ENCODE peak calls at places on chromosomes 13 and 19, in four cellular contexts. B, J, S and W are unnamed samples.

GRCh38 chr19:48490980-48491792 is 20.4 kb downstream of the LMTK3 start:
- DNase-seq in B (no peak), J (no peak), S (peak), W (peak)

GRCh38 chr13:37869756-37870488 is at the start of gene TRPC4:
- DNase-seq in B (no peak), J (peak), S (peak), W (peak)

GRCh38 chr19:46951236-46951986 is 68.2 kb upstream of the NPAS1 start:
- DNase-seq in B (no peak), J (peak), S (no peak), W (no peak)

GRCh38 chr19:14611051-14611450 is 28.2 kb downstream of the CLEC17A start:
- DNase-seq in B (no peak), J (no peak), S (no peak), W (no peak)

GRCh38 chr19:47284324-47284899 is 9.7 kb downstream of the INAFM1 start:
- DNase-seq in B (no peak), J (peak), S (peak), W (no peak)

GRCh38 chr13:31073859-31074718 is 87.6 kb downstream of the HSPH1 start:
- DNase-seq in B (peak), J (no peak), S (no peak), W (no peak)

GRCh38 chr13:110682746-110683145 is 23.2 kb downstream of the CARS2 start:
- DNase-seq in B (no peak), J (no peak), S (no peak), W (no peak)

GRCh38 chr19:36257512-36257876 is 42.6 kb downstream of the ZNF146 start:
- DNase-seq in B (no peak), J (no peak), S (no peak), W (peak)

GRCh38 chr13:49935171-49936084 is 712 bp downstream of the SPRYD7 start:
- DNase-seq in B (no peak), J (peak), S (peak), W (peak)

GRCh38 chr19:13883665-13884064 is 6.7 kb downstream of the NANOS3 start:
- DNase-seq in B (no peak), J (no peak), S (peak), W (peak)

GRCh38 chr13:112887557-112887991 is 81.4 kb upstream of the MCF2L start:
- DNase-seq in B (no peak), J (no peak), S (no peak), W (no peak)
- TF ChIP-seq ESRRA in B (no peak), J (no peak), S (no peak), W (no peak)

GRCh38 chr13:98828614-98829013 is 76.1 kb upstream of the SLC15A1 start:
- DNase-seq in B (no peak), J (no peak), S (no peak), W (no peak)

GRCh38 chr13:98825659-98826058 is 73.2 kb upstream of the SLC15A1 start:
- DNase-seq in B (no peak), J (no peak), S (no peak), W (peak)

GRCh38 chr13:98826156-98826555 is 73.7 kb upstream of the SLC15A1 start:
- DNase-seq in B (no peak), J (no peak), S (no peak), W (no peak)

GRCh38 chr13:98829541-98829940 is 77.1 kb upstream of the SLC15A1 start:
- DNase-seq in B (no peak), J (no peak), S (no peak), W (no peak)

DNA sequence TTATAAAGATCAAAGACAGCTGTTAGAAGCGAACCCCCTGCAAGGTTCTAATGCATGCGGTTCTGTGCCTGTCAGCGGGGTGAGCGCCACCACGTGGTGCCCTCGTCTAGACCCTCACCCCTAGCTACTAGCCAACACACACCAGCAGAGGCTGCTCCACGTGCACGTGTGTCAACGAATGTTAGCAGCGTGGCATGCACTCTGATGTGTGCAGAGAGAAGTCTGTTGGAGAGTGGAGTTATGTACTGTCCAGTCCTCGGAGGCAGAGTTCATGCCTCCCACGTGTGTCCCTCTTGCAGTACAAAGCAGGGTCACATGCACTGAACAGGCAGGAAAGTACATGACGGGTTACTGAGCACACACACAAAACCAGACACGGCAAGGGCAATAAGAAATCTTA is 75.0 kb upstream of the SLC15A1 start:
- DNase-seq in B (no peak), J (no peak), S (no peak), W (peak)
- TF ChIP-seq ATF3 in B (no peak), J (no peak), S (no peak), W (no peak)

DNA sequence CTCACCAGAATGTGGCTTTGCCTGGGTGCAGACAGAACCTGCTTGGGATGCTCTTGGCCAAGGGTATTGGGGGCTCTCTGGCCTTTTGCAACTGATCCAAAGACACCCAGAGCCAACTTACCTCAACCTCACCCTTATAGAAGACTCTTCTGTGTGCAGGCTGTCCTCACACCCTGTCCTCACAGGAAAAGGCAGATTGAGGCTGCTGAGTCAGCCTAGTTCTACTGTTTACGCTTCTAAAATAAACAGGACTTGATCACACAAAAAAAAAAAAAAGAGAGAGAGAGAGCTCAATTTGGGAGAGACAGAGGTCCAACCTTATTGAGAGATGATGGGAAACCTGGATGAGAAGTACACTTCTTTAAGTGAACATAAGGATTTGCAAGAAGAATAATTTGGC is 26.7 kb downstream of the MRPL57 start:
- DNase-seq in B (no peak), J (peak), S (no peak), W (no peak)
- TF ChIP-seq ESRRA in B (no peak), J (no peak), S (no peak), W (no peak)

GRCh38 chr13:113763254-113763653 is 4.2 kb downstream of the TMEM255B start:
- DNase-seq in B (no peak), J (no peak), S (no peak), W (no peak)

GRCh38 chr13:113764793-113765190 is 5.8 kb downstream of the TMEM255B start:
- DNase-seq in B (no peak), J (no peak), S (no peak), W (no peak)

GRCh38 chr13:113762538-113762937 is 3.5 kb downstream of the TMEM255B start:
- DNase-seq in B (no peak), J (no peak), S (no peak), W (no peak)

GRCh38 chr13:113765241-113765910 is 6.3 kb downstream of the TMEM255B start:
- DNase-seq in B (no peak), J (no peak), S (peak), W (no peak)

DNA sequence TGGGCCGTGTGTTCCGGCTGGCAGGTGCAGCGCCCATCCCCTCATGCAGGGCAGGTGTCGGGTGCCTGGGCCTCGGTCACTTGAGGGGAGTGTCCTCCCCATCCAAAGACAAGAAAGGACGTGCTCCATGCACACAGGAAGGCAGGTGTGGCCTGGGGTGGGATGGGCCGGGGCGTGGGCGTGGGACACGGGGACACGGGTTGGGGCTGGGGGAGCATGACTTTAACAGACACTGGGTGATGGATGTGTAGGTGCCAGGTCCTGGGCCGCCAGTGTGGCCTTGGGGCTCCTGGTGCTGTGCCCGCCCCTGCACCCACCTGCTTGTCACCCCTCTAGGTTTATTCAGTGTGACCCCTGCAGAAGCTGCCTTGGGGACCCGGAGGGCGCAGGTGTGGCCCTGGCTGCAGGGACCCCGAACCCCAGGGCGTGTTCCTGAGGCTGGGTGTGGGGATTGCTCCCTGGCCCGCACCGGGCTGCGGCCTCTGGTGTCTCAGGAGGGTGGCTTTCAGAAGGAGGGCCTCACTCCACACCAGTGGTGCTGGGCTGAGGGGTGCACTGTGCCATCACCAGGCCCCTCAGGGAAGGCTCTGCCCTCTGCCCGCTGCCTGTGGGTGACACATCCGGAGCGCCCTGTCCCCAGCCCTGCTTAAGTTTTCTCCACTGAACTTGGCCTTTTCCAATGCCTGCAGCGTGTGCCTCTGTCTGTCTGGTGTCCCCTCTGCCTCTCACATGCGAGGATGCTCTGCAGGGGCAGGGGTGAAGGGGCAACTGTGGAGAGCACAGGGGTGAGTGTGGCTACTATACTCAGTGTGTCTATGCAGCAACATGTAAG is 5.2 kb downstream of the TMEM255B start:
- DNase-seq in B (no peak), J (no peak), S (no peak), W (no peak)
- TF ChIP-seq ATF3 in B (no peak), J (no peak), S (no peak), W (no peak)

GRCh38 chr13:112714366-112714765 is 24.5 kb downstream of the ATP11A start:
- DNase-seq in B (no peak), J (no peak), S (no peak), W (peak)

GRCh38 chr13:112711528-112712265 is 21.9 kb downstream of the ATP11A start:
- DNase-seq in B (no peak), J (peak), S (peak), W (peak)

GRCh38 chr13:112714772-112715569 is 25.1 kb downstream of the ATP11A start:
- DNase-seq in B (no peak), J (peak), S (no peak), W (peak)

GRCh38 chr13:112712451-112712881 is 22.6 kb downstream of the ATP11A start:
- DNase-seq in B (no peak), J (no peak), S (no peak), W (no peak)

DNA sequence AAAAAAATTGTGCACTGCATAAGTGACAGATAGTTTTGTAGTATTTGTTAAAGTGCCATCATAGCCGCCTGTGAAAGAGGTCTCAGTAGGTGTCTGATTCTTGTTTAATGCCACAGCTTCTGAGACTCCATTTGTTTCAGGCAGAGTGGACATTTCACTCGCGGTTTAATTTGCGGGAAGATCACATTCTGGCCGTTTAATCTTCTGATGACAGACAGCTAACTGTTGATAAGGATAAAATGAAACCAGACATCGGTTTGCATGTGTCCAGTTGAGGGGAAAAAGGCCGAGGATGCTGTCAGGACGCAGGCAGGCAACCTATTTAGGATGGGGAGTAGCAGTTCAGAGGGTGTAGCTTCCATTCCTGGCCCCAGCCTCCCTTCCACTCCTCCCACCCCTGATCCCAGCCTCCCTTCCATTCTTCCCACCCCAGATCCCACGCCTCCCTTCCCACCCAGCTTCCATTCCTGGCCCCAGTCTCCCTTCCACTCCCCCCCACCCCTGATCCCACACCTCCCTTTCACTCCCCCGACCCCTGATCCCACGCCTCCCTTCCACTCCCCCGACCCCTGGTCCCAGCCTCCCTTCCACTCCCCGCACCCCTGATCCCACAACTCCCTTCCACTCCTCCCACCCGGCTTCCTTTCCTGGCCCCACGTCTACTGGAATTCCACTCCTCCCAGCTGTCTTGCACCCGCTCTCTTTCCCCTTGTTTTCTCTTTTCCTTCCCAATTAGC is 23.8 kb downstream of the ATP11A start:
- DNase-seq in B (no peak), J (no peak), S (peak), W (peak)
- TF ChIP-seq ESRRA in B (no peak), J (no peak), S (no peak), W (no peak)

DNA sequence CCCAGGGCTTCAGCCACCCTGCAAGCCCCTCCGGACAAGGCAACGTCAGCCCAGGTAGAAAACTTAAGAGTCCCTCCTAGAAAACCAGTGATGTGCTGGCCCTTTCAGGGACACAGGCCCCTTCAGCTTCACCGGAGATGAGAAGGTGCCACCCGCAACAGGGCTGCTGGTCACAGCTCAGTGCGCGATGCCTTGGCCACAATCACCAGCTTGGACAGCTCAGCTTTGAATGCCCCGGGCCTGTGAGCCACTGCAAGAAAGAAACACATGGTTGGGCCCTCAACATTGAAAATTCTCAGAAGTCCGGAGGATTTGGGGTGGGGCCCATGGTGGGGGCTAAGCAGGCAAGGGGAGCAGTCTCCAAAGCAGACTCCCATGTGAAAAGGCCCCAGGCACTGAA is 12.3 kb downstream of the MYDGF start:
- DNase-seq in B (no peak), J (no peak), S (no peak), W (no peak)
- TF ChIP-seq ATF3 in B (no peak), J (no peak), S (no peak), W (no peak)

DNA sequence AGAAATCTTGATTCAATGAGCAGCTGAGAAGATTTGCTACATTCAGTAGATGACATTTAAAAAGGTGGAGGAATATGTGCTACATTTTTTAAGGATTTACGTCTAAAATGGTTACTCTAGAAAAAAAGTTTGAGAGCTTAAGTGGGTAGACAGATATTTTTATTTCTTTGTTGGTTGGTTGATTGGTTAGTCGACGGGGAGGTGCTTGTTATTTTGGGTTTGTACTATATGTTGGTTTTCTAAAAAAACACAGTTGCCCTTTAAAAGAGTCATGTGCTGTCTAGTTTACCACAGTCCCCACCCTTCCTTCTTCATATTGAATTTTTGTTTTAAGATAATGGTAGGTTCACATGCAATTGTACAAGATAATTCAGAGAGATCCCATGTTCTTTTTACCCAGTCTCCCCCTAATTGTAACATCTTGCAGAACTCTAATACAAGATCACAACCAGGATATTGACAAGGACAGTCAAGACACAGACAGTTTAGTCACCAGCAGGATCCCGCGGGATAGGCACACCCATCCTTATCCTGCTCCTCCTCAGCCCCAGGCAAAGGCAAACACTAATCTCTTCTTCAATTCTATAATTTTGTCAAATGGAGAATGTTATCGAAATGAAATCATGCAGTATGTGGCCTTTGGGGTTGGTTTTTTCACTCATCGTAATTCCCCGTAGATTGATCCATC is 171.4 kb downstream of the FOXO1 start:
- DNase-seq in B (no peak), J (no peak), S (no peak), W (no peak)
- TF ChIP-seq ESRRA in B (no peak), J (no peak), S (no peak), W (no peak)

DNA sequence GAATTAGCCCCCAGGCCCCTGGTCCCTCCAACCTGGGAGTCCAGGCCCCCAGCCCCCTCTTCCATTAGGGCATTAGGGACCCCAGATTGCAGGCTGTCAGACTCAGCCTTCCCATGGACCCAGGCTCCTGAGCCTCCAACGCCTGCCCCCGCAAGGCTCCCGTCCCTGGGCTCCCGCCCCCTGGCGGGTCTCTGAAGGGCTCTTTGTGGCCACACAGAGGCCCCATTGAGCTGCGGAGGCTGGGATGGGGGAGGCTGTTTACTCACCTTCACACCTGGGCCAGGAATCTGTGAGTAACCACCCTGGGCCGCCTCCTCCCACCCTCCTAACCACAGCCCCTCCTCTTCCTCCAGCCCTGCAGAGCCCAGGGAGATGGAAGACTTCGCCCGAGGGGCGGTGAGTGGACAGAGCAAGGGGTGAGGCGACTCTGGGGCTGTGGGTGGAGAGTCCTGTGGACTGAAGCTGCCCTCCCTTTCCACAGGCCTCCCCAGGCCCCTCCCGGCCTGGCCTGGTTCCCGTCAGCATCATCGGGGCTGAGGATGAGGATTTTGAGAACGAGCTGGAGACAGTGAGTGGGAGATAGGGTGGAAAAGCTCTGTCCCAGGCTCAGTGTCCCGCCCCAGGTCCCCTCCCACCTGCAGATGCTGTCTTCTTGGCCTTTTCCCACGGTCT is 4.9 kb downstream of the ARHGEF1 start:
- DNase-seq in B (no peak), J (peak), S (no peak), W (peak)
- TF ChIP-seq ATF3 in B (no peak), J (peak), S (no peak), W (no peak)

GRCh38 chr13:24220086-24220703 is 59.7 kb downstream of the SPATA13 start:
- DNase-seq in B (no peak), J (peak), S (peak), W (peak)
- TF ChIP-seq ESRRA in B (no peak), J (no peak), S (no peak), W (no peak)

GRCh38 chr19:41771410-41771809 is 16.1 kb downstream of the CEACAM6 start:
- DNase-seq in B (no peak), J (no peak), S (no peak), W (no peak)

GRCh38 chr19:41776700-41777099 is 19.7 kb upstream of the CEACAM3 start:
- DNase-seq in B (no peak), J (no peak), S (no peak), W (no peak)

GRCh38 chr19:41769608-41770007 is 14.3 kb downstream of the CEACAM6 start:
- DNase-seq in B (no peak), J (no peak), S (no peak), W (no peak)

DNA sequence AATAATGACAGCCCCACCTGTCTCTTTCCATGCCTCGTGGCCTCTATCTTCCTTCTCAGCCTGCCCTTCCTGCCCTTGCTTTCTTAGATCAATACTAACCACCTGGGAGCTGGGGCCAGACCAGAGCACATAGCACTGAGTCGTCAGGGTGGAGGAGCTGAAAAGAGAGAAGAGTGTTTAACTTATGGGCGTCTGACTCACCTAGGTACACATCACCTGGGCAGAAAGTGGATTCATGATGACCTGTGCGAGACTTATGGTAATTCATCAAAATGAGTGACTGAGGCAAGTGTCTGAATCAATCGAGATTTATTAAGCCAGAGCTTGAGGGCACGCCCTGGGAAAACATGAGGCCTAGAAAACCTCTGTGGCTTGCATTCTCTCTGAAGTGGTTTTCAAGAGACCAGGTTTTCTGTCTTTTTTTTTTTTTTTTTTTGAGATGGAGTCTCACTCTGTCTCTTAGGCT is 19.2 kb downstream of the CEACAM6 start:
- DNase-seq in B (no peak), J (no peak), S (no peak), W (no peak)
- TF ChIP-seq ATF3 in B (no peak), J (no peak), S (no peak), W (no peak)